ENCODE peak calls at places on chromosomes 7 and 10, in ten cellular contexts. I, L, X, Q, B, E, P, F, H and Y are unnamed samples.

GRCh38 chr10:11719496-11719895 is 22.7 kb upstream of the ECHDC3 start:
- DNase-seq in I (no peak), B (no peak), X (no peak), Q (no peak), E (no peak), H (no peak), L (no peak), F (no peak), P (no peak), Y (no peak)

GRCh38 chr10:17007836-17008235 is 121.8 kb downstream of the CUBN start:
- DNase-seq in L (no peak), F (no peak), H (no peak), P (no peak), E (no peak), X (no peak), I (no peak), B (no peak), Q (no peak), Y (no peak)

GRCh38 chr10:130021373-130021950 is 57.4 kb upstream of the EBF3 start:
- DNase-seq in P (peak), I (peak), E (peak), L (no peak), H (no peak), Q (no peak), X (no peak), F (no peak), B (no peak), Y (peak)

GRCh38 chr10:71239946-71240795 is 27.8 kb downstream of the UNC5B start:
- DNase-seq in Q (no peak), F (no peak), B (no peak), P (no peak), H (no peak), I (no peak), E (no peak), L (no peak), X (no peak), Y (no peak)

GRCh38 chr7:36080843-36081242 is 72.2 kb upstream of the EEPD1 start:
- DNase-seq in B (no peak), E (no peak), H (no peak), F (no peak), X (no peak), P (no peak), Q (no peak), L (no peak), I (no peak), Y (no peak)

GRCh38 chr7:39746162-39746782 is 122.9 kb downstream of the RALA start:
- DNase-seq in E (peak), L (peak), F (peak), X (peak), H (peak), P (peak), B (peak), I (peak), Q (peak), Y (peak)

GRCh38 chr7:33853361-33854062 is 51.8 kb upstream of the BMPER start:
- DNase-seq in H (no peak), P (peak), X (no peak), F (no peak), E (peak), Q (no peak), B (no peak), I (peak), L (no peak), Y (no peak)

GRCh38 chr7:124700655-124701054 is 64.9 kb downstream of the GPR37 start:
- DNase-seq in Q (no peak), I (peak), P (no peak), L (no peak), F (no peak), B (no peak), H (no peak), E (no peak), X (no peak), Y (peak)

GRCh38 chr7:3210531-3210930 is 90.5 kb upstream of the SDK1 start:
- DNase-seq in X (no peak), H (no peak), Q (no peak), E (no peak), L (no peak), I (no peak), F (no peak), P (no peak), B (no peak), Y (no peak)

GRCh38 chr7:85595639-85596268 is 408.9 kb upstream of the SEMA3D start:
- DNase-seq in H (no peak), Q (no peak), E (no peak), X (no peak), L (no peak), I (peak), P (peak), B (no peak), F (no peak), Y (no peak)

GRCh38 chr10:8444630-8445029 is 390.1 kb downstream of the GATA3 start:
- DNase-seq in F (no peak), P (no peak), B (no peak), X (no peak), E (no peak), I (no peak), L (no peak), H (no peak), Q (no peak), Y (no peak)

GRCh38 chr10:132467464-132468149 is 70.0 kb upstream of the INPP5A start:
- DNase-seq in B (no peak), F (no peak), P (no peak), I (no peak), L (peak), Q (no peak), H (peak), E (no peak), X (no peak), Y (no peak)

GRCh38 chr7:20153999-20154398 is 63.2 kb downstream of the MACC1 start:
- DNase-seq in X (no peak), E (no peak), H (no peak), L (no peak), Q (no peak), P (peak), I (peak), F (no peak), B (no peak), Y (no peak)

GRCh38 chr7:20159226-20159747 is 57.9 kb downstream of the MACC1 start:
- DNase-seq in E (no peak), P (no peak), F (no peak), X (no peak), H (no peak), I (no peak), Q (no peak), L (no peak), B (no peak), Y (no peak)

GRCh38 chr7:20153567-20153966 is 63.6 kb downstream of the MACC1 start:
- DNase-seq in H (no peak), L (no peak), I (no peak), B (no peak), E (no peak), Q (no peak), P (no peak), X (no peak), F (no peak), Y (no peak)

GRCh38 chr7:20157456-20157855 is 59.7 kb downstream of the MACC1 start:
- DNase-seq in L (no peak), I (no peak), X (no peak), B (no peak), F (no peak), E (no peak), H (no peak), P (no peak), Q (no peak), Y (no peak)

DNA sequence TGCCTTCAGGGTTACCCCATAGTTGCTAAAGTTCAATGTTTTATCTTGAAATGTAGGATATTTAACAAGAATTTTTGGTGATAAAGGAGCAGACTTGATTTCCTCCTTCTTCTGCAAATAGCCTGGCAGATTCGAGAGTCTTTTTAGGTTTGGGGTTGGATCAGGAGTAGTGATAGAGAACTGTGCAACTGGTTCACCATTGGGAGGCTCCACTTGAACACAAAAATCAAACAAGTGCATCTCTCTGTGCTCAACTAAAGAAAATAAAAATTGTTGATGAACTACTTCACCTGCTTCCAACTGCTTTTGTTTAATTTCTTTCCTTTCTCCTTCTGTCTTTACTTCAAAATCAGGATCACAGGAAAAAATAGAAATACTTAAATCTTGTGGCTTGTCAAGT is 58.5 kb downstream of the MACC1 start:
- DNase-seq in P (no peak), X (no peak), L (no peak), F (no peak), Q (no peak), I (peak), B (no peak), E (no peak), H (no peak), Y (no peak)
- TF ChIP-seq CTCF in P (peak), X (no peak), L (no peak), F (peak), Q (no peak), I (peak), B (no peak), E (peak), H (no peak), Y (no peak)

GRCh38 chr10:109893371-109893770 is 29.9 kb downstream of the XPNPEP1 start:
- DNase-seq in X (no peak), B (no peak), F (no peak), H (no peak), I (no peak), E (no peak), L (no peak), Q (no peak), P (no peak), Y (no peak)
- H3K27ac ChIP-seq in X (no peak), B (peak), F (peak), H (peak), I (no peak), E (no peak), L (no peak), Q (no peak), P (no peak), Y (no peak)

DNA sequence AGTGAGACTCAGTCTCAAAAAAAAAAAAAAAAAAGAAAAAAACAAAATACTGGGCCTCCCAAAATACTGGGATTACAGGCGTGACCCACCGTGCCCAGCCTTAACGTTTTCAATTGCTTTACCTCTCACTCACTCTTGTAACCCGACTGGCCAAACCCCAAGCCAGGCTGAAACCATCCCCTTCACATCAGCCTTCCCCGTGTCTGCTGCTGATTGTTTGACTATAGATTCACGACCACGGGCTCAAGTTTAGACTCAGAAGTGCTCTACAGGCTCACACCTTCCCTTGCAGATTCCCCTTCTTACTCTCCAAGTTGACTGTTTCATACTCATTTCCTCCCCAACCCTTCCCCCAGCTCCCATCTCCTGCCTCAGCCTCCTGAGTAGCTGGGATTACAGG is 22.3 kb downstream of the TYW1 start:
- DNase-seq in X (no peak), E (no peak), Q (no peak), L (no peak), I (no peak), F (no peak), B (peak), H (no peak), P (no peak), Y (no peak)
- TF ChIP-seq CTCF in X (no peak), E (no peak), Q (no peak), L (no peak), I (no peak), F (no peak), B (no peak), H (no peak), P (no peak), Y (no peak)

GRCh38 chr10:6300784-6301180 is 98.0 kb downstream of the PFKFB3 start:
- DNase-seq in B (no peak), Q (no peak), I (no peak), P (no peak), H (no peak), F (no peak), E (no peak), X (no peak), L (no peak), Y (no peak)

GRCh38 chr10:6299234-6299633 is 96.5 kb downstream of the PFKFB3 start:
- DNase-seq in F (no peak), Q (peak), E (no peak), X (no peak), B (no peak), H (peak), L (no peak), I (no peak), P (no peak), Y (peak)

GRCh38 chr10:6299743-6300105 is 97.0 kb downstream of the PFKFB3 start:
- DNase-seq in L (no peak), X (no peak), H (no peak), P (no peak), Q (no peak), F (no peak), B (no peak), E (no peak), I (no peak), Y (no peak)

GRCh38 chr10:6300106-6300783 is 97.5 kb downstream of the PFKFB3 start:
- DNase-seq in H (peak), B (no peak), P (peak), L (no peak), E (no peak), Q (no peak), I (peak), X (peak), F (peak), Y (no peak)

GRCh38 chr10:6301482-6302083 is 98.9 kb downstream of the PFKFB3 start:
- DNase-seq in X (no peak), P (no peak), B (no peak), E (no peak), I (no peak), F (no peak), H (no peak), Q (no peak), L (no peak), Y (no peak)
- H3K27ac ChIP-seq in X (peak), P (no peak), B (no peak), E (no peak), I (no peak), F (no peak), H (no peak), Q (peak), L (no peak), Y (no peak)

GRCh38 chr7:114658188-114658587 is 243.6 kb downstream of the FOXP2 start:
- DNase-seq in I (no peak), X (no peak), H (no peak), B (no peak), F (no peak), E (no peak), P (no peak), L (no peak), Q (no peak), Y (no peak)

GRCh38 chr7:114662002-114662677 is 247.5 kb downstream of the FOXP2 start:
- DNase-seq in X (no peak), P (no peak), E (no peak), I (no peak), F (no peak), H (no peak), L (no peak), Q (no peak), B (no peak), Y (no peak)

GRCh38 chr7:114660007-114660406 is 245.4 kb downstream of the FOXP2 start:
- DNase-seq in L (no peak), X (no peak), H (no peak), P (no peak), F (no peak), I (no peak), Q (no peak), E (no peak), B (no peak), Y (no peak)

GRCh38 chr7:114659409-114659808 is 244.8 kb downstream of the FOXP2 start:
- DNase-seq in H (no peak), B (no peak), Q (no peak), F (no peak), I (no peak), X (no peak), E (no peak), L (no peak), P (no peak), Y (no peak)

GRCh38 chr7:114663502-114663901 is 248.9 kb downstream of the FOXP2 start:
- DNase-seq in E (peak), I (peak), B (no peak), X (no peak), Q (no peak), F (no peak), P (peak), H (no peak), L (no peak), Y (no peak)
- TF ChIP-seq CTCF in E (peak), I (peak), B (no peak), X (no peak), Q (no peak), F (no peak), P (peak), H (no peak), L (no peak), Y (no peak)